ENCODE peak calls at places on chromosomes 1 and 21, in four cellular contexts. Q is effector memory CD4-positive, alpha-beta T cell; S is AG08396; I is neural progenitor cell. N is an unnamed sample.

GRCh38 chr1:111082421-111083192 is 57.3 kb downstream of the DRAM2 start:
- DNase-seq in S (no peak), Q (no peak), I (no peak), N (no peak)

GRCh38 chr1:87478231-87478630 is 149.6 kb downstream of the LMO4 start:
- DNase-seq in S (no peak), I (peak), Q (no peak), N (no peak)

GRCh38 chr1:70140343-70140742 is 65.0 kb downstream of the LRRC40 start:
- DNase-seq in I (no peak), Q (no peak), S (peak), N (no peak)

GRCh38 chr1:23593042-23593521 is 33.8 kb upstream of the ID3 start:
- DNase-seq in I (no peak), Q (no peak), S (no peak), N (no peak)

GRCh38 chr1:97792655-97793054 is 128.2 kb downstream of the DPYD start:
- DNase-seq in Q (no peak), S (no peak), I (no peak), N (no peak)

GRCh38 chr1:66333463-66334232 is 200.3 kb upstream of the SGIP1 start:
- DNase-seq in I (no peak), Q (no peak), S (no peak), N (no peak)

GRCh38 chr1:22064751-22065402 is 12.4 kb downstream of the CDC42 start:
- DNase-seq in I (peak), Q (no peak), S (no peak), N (no peak)

GRCh38 chr1:14954210-14954609 is 199.3 kb upstream of the TMEM51 start:
- DNase-seq in Q (no peak), S (no peak), I (no peak), N (no peak)

GRCh38 chr1:1470626-1471388 is 758 bp upstream of the ATAD3B start:
- DNase-seq in S (no peak), I (peak), Q (no peak), N (no peak)

GRCh38 chr1:223425550-223425949 is 32.3 kb downstream of the CCDC185 start:
- DNase-seq in S (no peak), Q (no peak), I (no peak), N (no peak)

GRCh38 chr1:52603680-52604501 is 1.7 kb downstream of the GPX7 start:
- DNase-seq in S (peak), I (no peak), Q (no peak), N (no peak)

GRCh38 chr1:226549937-226550670 is 1.5 kb downstream of the STUM start:
- DNase-seq in Q (no peak), I (peak), S (peak), N (no peak)

GRCh38 chr1:179754031-179754624 is 11.0 kb downstream of the FAM163A start:
- DNase-seq in Q (no peak), S (peak), I (no peak), N (no peak)

GRCh38 chr1:172708452-172708851 is 49.5 kb downstream of the FASLG start:
- DNase-seq in S (no peak), I (no peak), Q (no peak), N (no peak)

GRCh38 chr1:178577882-178578281 is 65.0 kb downstream of the TEX35 start:
- DNase-seq in I (no peak), S (no peak), Q (no peak), N (no peak)

GRCh38 chr1:225844236-225845061 is 34.5 kb downstream of the EPHX1 start:
- DNase-seq in Q (no peak), S (no peak), I (no peak), N (no peak)

GRCh38 chr21:43204638-43205037 is 35.8 kb downstream of the CRYAA start:
- DNase-seq in I (no peak), S (no peak), Q (no peak), N (no peak)

GRCh38 chr1:160340866-160341265 is 2.2 kb downstream of the COPA start:
- DNase-seq in Q (no peak), S (no peak), I (no peak), N (no peak)